ENCODE peak calls at places on chromosome 10, in five cellular contexts. Q is left ventricle myocardium inferior, L is psoas muscle, I is BJ, N is tibial nerve. S is an unnamed sample.

GRCh38 chr10:114729103-114729659 is 71.1 kb upstream of the ABLIM1 start:
- DNase-seq in Q (no peak), L (no peak), I (no peak), N (no peak), S (no peak)

GRCh38 chr10:31151301-31151700 is 119.6 kb upstream of the ZNF438 start:
- DNase-seq in Q (no peak), L (no peak), I (no peak), N (no peak), S (no peak)

GRCh38 chr10:103739039-103739764 is 116.2 kb downstream of the SH3PXD2A start:
- DNase-seq in Q (no peak), L (peak; percentile 66), I (peak; percentile 98), N (no peak), S (no peak)

GRCh38 chr10:15719899-15720634 is at the start of gene ITGA8:
- DNase-seq in Q (no peak), L (peak; percentile 55), I (no peak), N (no peak), S (peak; percentile 88)

GRCh38 chr10:118666350-118666749 is 70.9 kb upstream of the PRLHR start:
- DNase-seq in Q (no peak), L (no peak), I (no peak), N (no peak), S (no peak)

GRCh38 chr10:130615463-130615862 is 479.3 kb downstream of the GLRX3 start:
- DNase-seq in Q (no peak), L (no peak), I (no peak), N (no peak), S (no peak)

GRCh38 chr10:88392222-88392621 is 190.9 kb downstream of the RNLS start:
- DNase-seq in Q (no peak), L (no peak), I (no peak), N (no peak), S (no peak)

GRCh38 chr10:79149662-79150443 is 81.1 kb downstream of the ZMIZ1 start:
- DNase-seq in Q (peak; percentile 88), L (peak; percentile 96), I (no peak), N (peak; percentile 67), S (peak; percentile 91)

GRCh38 chr10:110052911-110053310 is 45.1 kb downstream of the ADD3 start:
- DNase-seq in Q (no peak), L (no peak), I (no peak), N (no peak), S (no peak)

GRCh38 chr10:1598393-1599153 is 138.8 kb downstream of the ADARB2 start:
- DNase-seq in Q (no peak), L (no peak), I (no peak), N (no peak), S (no peak)

GRCh38 chr10:69715156-69715898 is 85.3 kb downstream of the FAM241B start:
- DNase-seq in Q (no peak), L (no peak), I (no peak), N (no peak), S (no peak)

GRCh38 chr10:14325325-14325955 is 5.3 kb downstream of the FRMD4A start:
- DNase-seq in Q (peak; percentile 22), L (no peak), I (no peak), N (peak; percentile 21), S (no peak)

GRCh38 chr10:43287056-43288007 is 20.5 kb upstream of the RASGEF1A start:
- DNase-seq in Q (no peak), L (no peak), I (no peak), N (no peak), S (peak; percentile 92)

GRCh38 chr10:91691981-91692380 is 59.1 kb upstream of the PPP1R3C start:
- DNase-seq in Q (no peak), L (no peak), I (no peak), N (no peak), S (no peak)

GRCh38 chr10:110919349-110919931 is at the start of gene SHOC2:
- DNase-seq in Q (peak; percentile 99), L (peak; percentile 100), I (no peak), N (peak; percentile 98), S (peak; percentile 96)

GRCh38 chr10:25061125-25061524 is 44.7 kb downstream of the THNSL1 start:
- DNase-seq in Q (no peak), L (no peak), I (no peak), N (no peak), S (no peak)

GRCh38 chr10:94042001-94042813 is 48.5 kb downstream of the PLCE1 start:
- DNase-seq in Q (no peak), L (no peak), I (peak; percentile 89), N (no peak), S (no peak)

GRCh38 chr10:34637419-34637911 is 177.6 kb downstream of the PARD3 start:
- DNase-seq in Q (peak; percentile 57), L (peak; percentile 73), I (no peak), N (peak; percentile 69), S (peak; percentile 59)

GRCh38 chr10:80357804-80358125 is 1.2 kb downstream of the DYDC2 start:
- DNase-seq in Q (no peak), L (no peak), I (no peak), N (no peak), S (no peak)

DNA sequence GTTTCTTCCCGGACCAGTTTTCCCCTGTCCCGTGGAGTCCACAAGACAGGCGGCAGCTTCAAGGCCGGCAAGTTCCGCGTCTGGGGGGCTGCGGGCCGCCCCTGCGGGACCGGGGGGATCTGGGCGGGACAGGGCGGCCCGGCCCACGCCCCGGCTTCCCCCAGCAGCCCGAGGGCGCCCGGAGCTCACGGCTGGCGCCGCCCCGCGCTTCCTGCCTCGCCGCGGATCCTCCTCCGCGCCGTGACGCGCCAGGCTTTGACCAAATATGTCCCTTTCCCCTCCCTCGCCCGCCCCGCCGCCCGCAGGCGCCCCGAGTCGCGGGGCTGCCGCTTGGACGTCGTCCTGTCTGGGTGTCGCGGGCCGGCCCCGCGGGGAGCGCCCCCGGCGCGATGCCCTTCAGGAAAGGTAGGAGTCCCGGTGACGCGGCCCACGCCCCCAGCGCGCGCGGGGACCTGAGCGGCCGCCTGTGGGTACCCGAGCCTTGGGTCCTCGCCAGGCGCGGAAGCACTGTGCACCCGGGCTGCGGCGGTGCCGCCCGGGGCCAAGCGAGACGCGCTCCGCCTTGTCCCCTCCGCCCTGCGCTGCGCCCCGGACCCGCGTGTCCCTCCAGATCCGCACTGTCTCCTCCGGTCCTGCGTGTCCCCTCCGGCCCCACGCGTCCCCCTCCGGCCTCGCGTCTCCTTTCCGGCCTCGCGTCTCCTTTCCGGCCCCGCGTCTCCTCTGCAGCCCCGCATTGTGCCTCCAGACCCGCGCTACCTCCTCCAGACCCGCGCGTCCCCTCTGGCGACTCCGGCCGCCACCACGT is 56.0 kb downstream of the RBM17 start:
- DNase-seq in Q (peak; percentile 92), L (peak; percentile 94), I (no peak), N (peak; percentile 86), S (peak; percentile 98)
- TF ChIP-seq CTCF in Q (no peak), L (no peak), I (no peak), N (peak; percentile 47), S (no peak)

GRCh38 chr10:97380513-97380912 is 20.6 kb downstream of the RRP12 start:
- DNase-seq in Q (no peak), L (no peak), I (no peak), N (no peak), S (no peak)

GRCh38 chr10:97383159-97383558 is 18.0 kb downstream of the RRP12 start:
- DNase-seq in Q (no peak), L (no peak), I (no peak), N (no peak), S (no peak)

GRCh38 chr10:97376413-97376812 is 24.7 kb downstream of the RRP12 start:
- DNase-seq in Q (no peak), L (no peak), I (no peak), N (no peak), S (no peak)

GRCh38 chr10:97381626-97382025 is 19.5 kb downstream of the RRP12 start:
- DNase-seq in Q (no peak), L (no peak), I (no peak), N (no peak), S (no peak)

DNA sequence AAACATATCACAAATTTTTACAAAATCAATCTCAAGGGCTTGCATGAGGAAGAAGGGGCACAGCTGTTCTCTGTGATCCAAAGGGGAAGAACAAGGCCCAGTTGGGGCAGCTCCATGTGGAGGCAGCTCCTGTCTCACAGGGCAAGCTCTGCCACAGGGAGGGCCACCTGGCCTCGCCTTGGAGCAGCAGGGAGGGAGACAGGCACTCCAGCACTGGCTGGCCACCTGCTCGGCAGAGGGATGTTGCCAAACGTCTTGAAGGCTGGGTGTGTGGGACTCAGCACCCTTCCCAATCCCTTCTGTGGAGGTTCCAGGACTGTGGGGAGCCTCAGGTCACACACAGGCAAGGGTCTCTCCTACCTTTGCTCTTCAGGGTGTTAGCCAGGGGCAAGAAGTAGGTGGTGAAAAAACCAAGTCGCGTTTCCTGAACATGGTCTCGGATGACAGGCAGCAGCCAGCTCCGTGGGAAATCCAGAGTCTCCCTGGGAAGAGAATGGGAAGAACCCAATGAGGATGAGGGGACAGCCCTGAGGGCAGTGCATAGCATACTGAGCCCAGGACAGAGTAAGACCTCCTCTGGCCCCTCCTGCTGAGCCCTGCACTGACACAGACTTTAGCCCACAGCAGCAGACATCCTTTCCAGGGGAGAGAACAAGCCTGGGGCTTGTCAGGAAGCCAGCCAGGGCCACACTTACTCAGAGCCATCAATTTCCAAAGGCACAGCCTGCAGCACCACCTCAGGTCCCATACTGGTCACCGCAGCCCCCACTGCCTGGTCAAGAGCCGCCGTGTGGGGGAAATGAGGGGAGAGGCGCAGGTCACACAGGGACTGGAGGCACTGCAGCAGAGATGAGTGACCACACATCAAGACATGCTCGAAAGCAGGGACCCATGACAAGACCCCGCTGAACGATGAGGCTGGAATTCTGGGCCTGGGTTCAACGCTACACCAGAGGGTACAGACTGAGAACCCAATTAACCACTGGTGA is 21.9 kb downstream of the RRP12 start:
- DNase-seq in Q (no peak), L (no peak), I (no peak), N (no peak), S (no peak)
- H3K36me3 ChIP-seq in Q (peaks cover 71% of the 10 kb centered on the region), L (peaks cover 6% of the 10 kb centered on the region), I (peaks cover 17% of the 10 kb centered on the region), N (no peaks in the 10 kb centered on the region), S (peaks cover 55% of the 10 kb centered on the region)

DNA sequence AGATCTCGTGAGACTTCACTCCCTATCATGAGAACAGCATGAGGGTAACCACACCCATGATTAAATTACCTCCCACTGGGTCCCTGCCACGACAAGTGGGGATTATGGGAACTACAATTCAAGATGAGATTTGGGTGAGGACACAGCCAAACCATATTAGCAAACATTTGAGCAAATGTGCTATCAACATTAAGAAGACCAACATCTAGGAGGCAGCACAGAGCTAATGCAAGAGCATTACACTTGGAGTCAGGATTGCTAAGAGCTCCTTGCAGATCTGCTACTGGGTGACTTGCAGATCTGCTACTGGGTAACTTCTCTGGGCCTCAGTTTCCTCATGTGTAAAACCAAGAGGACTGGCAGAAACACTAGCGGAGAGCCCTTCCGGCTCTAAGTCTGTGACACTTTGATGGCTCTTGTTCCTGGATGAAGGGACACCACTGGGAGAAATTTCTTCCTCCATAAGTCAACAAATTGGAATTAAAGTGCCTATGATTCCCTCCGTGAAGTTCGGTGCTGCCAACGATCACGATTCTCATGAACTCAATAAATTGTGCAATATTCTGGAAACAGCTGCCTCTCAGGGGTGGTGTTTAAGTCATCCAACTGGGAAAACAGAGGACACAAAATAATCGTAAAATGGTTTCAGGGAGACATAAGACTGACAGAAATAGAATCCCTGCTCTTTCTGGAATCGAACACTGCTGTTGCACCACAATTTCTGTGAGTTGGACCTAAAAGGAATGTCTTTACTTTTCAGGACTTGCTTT is 115.8 kb upstream of the ITGB1 start:
- DNase-seq in Q (no peak), L (no peak), I (no peak), N (no peak), S (no peak)
- TF ChIP-seq CTCF in Q (no peak), L (no peak), I (peak; percentile 8), N (no peak), S (no peak)

DNA sequence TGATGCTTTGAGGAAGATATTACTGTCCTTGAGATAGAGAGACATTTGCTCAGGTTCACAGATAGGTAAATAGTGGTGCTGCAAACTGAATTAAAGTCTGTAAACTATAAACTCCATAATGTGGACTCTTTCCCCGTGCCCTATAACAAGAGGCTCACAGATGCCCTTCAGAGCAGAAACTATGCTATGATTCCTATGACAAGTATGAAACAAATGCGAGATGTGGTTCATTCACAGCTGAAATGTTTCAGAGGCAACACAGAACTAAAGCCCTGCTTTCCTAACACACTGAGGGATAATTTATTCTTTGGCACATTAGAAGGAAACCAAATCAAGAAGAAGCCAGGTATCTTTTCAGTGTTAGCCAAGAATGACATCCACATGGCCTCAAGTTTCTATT is 13.4 kb downstream of the CHUK start:
- DNase-seq in Q (no peak), L (no peak), I (no peak), N (no peak), S (no peak)
- H3K36me3 ChIP-seq in Q (peaks cover 99% of the 10 kb centered on the region), L (peaks cover 3% of the 10 kb centered on the region), I (peaks cover 5% of the 10 kb centered on the region), N (peaks cover 3% of the 10 kb centered on the region), S (peaks cover 25% of the 10 kb centered on the region)

S was measured in upper lobe of left lung.